ENCODE peak calls at places on chromosome 19, in eight cellular contexts. W, O, M, R, U, L, N and K are unnamed samples.

GRCh38 chr19:23052349-23052748 is 49.4 kb upstream of the ZNF728 start:
- DNase-seq in W (no peak), O (peak), M (no peak), R (no peak), U (no peak), L (no peak), N (no peak), K (no peak)

GRCh38 chr19:12825259-12826131 is 8.9 kb downstream of the RTBDN start:
- DNase-seq in W (peak), O (peak), M (no peak), R (peak), U (no peak), L (peak), N (no peak), K (peak)

GRCh38 chr19:54364775-54365257 is at the start of gene LAIR1:
- DNase-seq in W (no peak), O (no peak), M (peak), R (no peak), U (peak), L (no peak), N (no peak), K (no peak)

GRCh38 chr19:39413903-39414608 is 1.6 kb downstream of the PLEKHG2 start:
- DNase-seq in W (no peak), O (peak), M (no peak), R (peak), U (no peak), L (peak), N (no peak), K (peak)

GRCh38 chr19:6801397-6802086 is 29.0 kb downstream of the VAV1 start:
- DNase-seq in W (peak), O (peak), M (peak), R (peak), U (peak), L (no peak), N (peak), K (no peak)

GRCh38 chr19:7925171-7925837 is 631 bp downstream of the CTXN1 start:
- DNase-seq in W (peak), O (peak), M (peak), R (peak), U (peak), L (peak), N (peak), K (peak)

GRCh38 chr19:5271145-5271544 is 69.5 kb downstream of the PTPRS start:
- DNase-seq in W (peak), O (peak), M (no peak), R (peak), U (no peak), L (no peak), N (no peak), K (no peak)

GRCh38 chr19:8915997-8916396 is 83.8 kb downstream of the MBD3L1 start:
- DNase-seq in W (no peak), O (no peak), M (no peak), R (no peak), U (no peak), L (no peak), N (no peak), K (no peak)

GRCh38 chr19:12834976-12835757 is 788 bp upstream of the RTBDN start:
- DNase-seq in W (peak), O (peak), M (peak), R (peak), U (no peak), L (peak), N (peak), K (peak)

GRCh38 chr19:28466107-28467045 is 746.6 kb downstream of the UQCRFS1 start:
- DNase-seq in W (peak), O (peak), M (peak), R (peak), U (peak), L (peak), N (no peak), K (peak)

GRCh38 chr19:5492281-5492812 is 37.1 kb downstream of the ZNRF4 start:
- DNase-seq in W (no peak), O (no peak), M (no peak), R (no peak), U (no peak), L (no peak), N (no peak), K (no peak)

GRCh38 chr19:37413243-37414084 is 42.6 kb downstream of the ZNF527 start:
- DNase-seq in W (no peak), O (no peak), M (no peak), R (no peak), U (no peak), L (no peak), N (no peak), K (no peak)

GRCh38 chr19:8680676-8681344 is 17.8 kb downstream of the ACTL9 start:
- DNase-seq in W (no peak), O (no peak), M (no peak), R (no peak), U (no peak), L (no peak), N (no peak), K (no peak)

GRCh38 chr19:41872775-41873647 is 4.1 kb upstream of the CD79A start:
- DNase-seq in W (peak), O (peak), M (peak), R (peak), U (peak), L (peak), N (peak), K (peak)

GRCh38 chr19:12676384-12676792 is 5.3 kb downstream of the DHPS start:
- DNase-seq in W (peak), O (peak), M (peak), R (peak), U (peak), L (peak), N (peak), K (peak)

GRCh38 chr19:54478677-54479266 is 5.7 kb upstream of the CDC42EP5 start:
- DNase-seq in W (peak), O (peak), M (peak), R (peak), U (peak), L (peak), N (peak), K (peak)

GRCh38 chr19:38618590-38619360 is at the start of gene EIF3K:
- DNase-seq in W (peak), O (peak), M (peak), R (peak), U (peak), L (peak), N (peak), K (peak)

GRCh38 chr19:32631381-32631780 is 43.6 kb downstream of the ANKRD27 start:
- DNase-seq in W (no peak), O (no peak), M (no peak), R (no peak), U (no peak), L (no peak), N (no peak), K (peak)

GRCh38 chr19:39705578-39706188 is 1.4 kb downstream of the LGALS14 start:
- DNase-seq in W (no peak), O (no peak), M (no peak), R (no peak), U (no peak), L (no peak), N (no peak), K (no peak)

GRCh38 chr19:47023448-47023794 is 3.8 kb downstream of the NPAS1 start:
- DNase-seq in W (no peak), O (peak), M (no peak), R (no peak), U (no peak), L (peak), N (no peak), K (no peak)

GRCh38 chr19:956747-957451 is 27.2 kb upstream of the WDR18 start:
- DNase-seq in W (no peak), O (peak), M (no peak), R (peak), U (no peak), L (peak), N (peak), K (peak)

GRCh38 chr19:34731019-34731829 is 2.8 kb upstream of the ZNF181 start:
- DNase-seq in W (no peak), O (no peak), M (no peak), R (no peak), U (no peak), L (no peak), N (no peak), K (no peak)

GRCh38 chr19:41746593-41747227 is 8.6 kb upstream of the CEACAM6 start:
- DNase-seq in W (peak), O (peak), M (peak), R (peak), U (peak), L (peak), N (peak), K (peak)

GRCh38 chr19:46392252-46392801 is 21.0 kb downstream of the CCDC8 start:
- DNase-seq in W (no peak), O (no peak), M (no peak), R (peak), U (no peak), L (peak), N (no peak), K (no peak)

GRCh38 chr19:8361921-8362793 is 1.8 kb upstream of the ANGPTL4 start:
- DNase-seq in W (peak), O (no peak), M (no peak), R (peak), U (peak), L (peak), N (peak), K (no peak)

GRCh38 chr19:46482645-46483044 is 11.3 kb upstream of the PNMA8A start:
- DNase-seq in W (no peak), O (no peak), M (no peak), R (peak), U (no peak), L (no peak), N (no peak), K (no peak)

GRCh38 chr19:55166530-55167268 is at the start of gene DNAAF3:
- DNase-seq in W (peak), O (peak), M (peak), R (peak), U (peak), L (peak), N (peak), K (peak)

GRCh38 chr19:17352608-17353280 is 15.4 kb downstream of the GTPBP3 start:
- DNase-seq in W (no peak), O (no peak), M (no peak), R (no peak), U (no peak), L (no peak), N (no peak), K (no peak)

DNA sequence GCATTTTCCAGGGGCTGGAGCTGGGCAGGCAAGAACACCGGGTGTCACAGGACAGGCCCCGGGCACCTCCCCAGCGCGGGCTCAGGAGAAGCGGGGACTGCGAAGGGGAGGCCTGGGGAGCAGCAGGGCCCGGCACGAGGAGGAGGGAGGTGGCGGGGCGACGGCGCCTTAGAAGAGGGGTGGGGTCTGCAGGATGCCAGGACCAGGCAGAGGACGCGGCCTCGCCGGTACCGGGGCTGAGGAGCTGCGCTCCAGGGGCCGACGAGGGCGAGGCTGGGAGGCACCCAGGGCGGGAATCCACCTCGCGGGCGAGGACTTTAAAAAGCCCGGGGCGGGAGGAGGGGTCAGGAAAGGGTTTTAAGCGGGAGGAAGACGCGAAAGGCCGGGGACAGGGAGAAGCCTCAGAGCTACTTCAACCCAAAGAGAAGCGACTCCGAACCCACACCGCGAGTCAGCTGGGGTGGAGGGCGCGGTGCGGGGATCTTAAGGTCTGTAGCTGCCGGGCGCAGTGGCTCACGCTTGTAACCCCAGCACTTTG is 665 bp downstream of the ZNF347 start:
- DNase-seq in W (peak), O (peak), M (peak), R (peak), U (no peak), L (peak), N (no peak), K (peak)
- TF ChIP-seq EZH2phosphoT487 in W (no peak), O (no peak), M (no peak), R (no peak), U (no peak), L (no peak), N (no peak), K (no peak)

GRCh38 chr19:15937771-15938170 is 3.4 kb upstream of the CYP4F11 start:
- DNase-seq in W (no peak), O (no peak), M (no peak), R (no peak), U (no peak), L (no peak), N (no peak), K (no peak)

GRCh38 chr19:15936173-15936572 is 1.8 kb upstream of the CYP4F11 start:
- DNase-seq in W (no peak), O (no peak), M (no peak), R (no peak), U (no peak), L (no peak), N (no peak), K (no peak)

GRCh38 chr19:15936950-15937349 is 2.6 kb upstream of the CYP4F11 start:
- DNase-seq in W (no peak), O (no peak), M (no peak), R (no peak), U (no peak), L (no peak), N (no peak), K (no peak)

GRCh38 chr19:15935167-15935702 is 906 bp upstream of the CYP4F11 start:
- DNase-seq in W (peak), O (no peak), M (no peak), R (no peak), U (no peak), L (no peak), N (peak), K (no peak)

GRCh38 chr19:15934332-15935078 is at the start of gene CYP4F11:
- DNase-seq in W (peak), O (no peak), M (peak), R (no peak), U (no peak), L (no peak), N (peak), K (no peak)
- H3K27ac ChIP-seq in W (no peak), O (no peak), M (no peak), R (no peak), U (no peak), L (no peak), N (peak), K (no peak)

DNA sequence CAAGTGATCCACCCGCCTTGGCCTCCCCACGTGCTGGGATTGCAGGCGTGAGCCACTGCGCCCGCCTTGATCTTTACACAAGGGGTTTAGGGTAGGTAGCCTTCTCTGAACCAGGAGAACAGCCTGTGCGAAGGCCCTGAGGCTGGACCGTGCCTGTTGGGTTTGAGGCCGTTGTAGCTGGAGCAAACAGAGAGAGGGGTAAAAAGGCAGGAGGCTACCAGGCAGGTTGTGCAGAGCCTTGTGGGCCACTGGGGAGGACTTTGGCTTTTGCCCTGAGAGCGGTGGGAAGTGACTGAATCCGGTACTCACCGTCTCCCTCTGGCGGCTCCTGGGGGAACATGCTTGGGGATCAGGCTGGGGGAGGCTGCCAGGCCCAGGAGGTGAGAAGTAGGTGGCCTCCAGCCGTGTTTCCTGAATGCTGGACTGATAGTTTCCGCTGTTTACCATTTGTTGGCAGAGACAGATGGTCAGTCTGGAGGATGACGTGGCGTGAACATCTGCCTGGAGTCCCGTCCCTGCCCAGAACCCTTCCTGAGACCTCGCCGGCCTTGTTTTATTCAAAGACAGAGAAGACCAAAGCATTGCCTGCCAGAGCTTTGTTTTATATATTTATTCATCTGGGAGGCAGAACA is 24.6 kb downstream of the SPC24 start:
- DNase-seq in W (peak), O (peak), M (peak), R (peak), U (peak), L (peak), N (peak), K (peak)
- TF ChIP-seq EZH2phosphoT487 in W (no peak), O (no peak), M (no peak), R (no peak), U (no peak), L (no peak), N (no peak), K (no peak)

DNA sequence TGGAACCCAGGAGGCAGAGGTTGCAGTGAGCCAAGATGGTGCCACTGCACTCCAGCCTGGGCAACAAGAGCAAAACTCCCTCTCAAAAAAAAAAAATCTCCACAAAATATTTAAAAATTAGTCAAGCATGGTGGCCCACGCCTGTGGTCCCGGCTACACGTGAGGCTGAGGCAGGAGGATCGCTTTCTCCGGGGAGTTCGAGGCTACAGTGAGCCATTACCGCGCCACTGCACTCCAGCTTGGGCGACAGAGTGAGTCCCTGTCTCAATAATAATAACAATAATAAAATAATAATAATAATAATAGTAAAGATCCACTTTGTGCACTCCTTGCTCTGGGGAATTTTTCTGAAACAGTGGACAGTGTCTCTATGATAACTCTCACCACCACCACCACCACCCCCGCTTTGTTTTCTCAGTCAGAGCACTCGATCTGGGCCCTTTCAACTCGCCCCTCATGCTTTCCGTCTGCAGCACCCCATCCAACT is 8.7 kb downstream of the NAPSA start:
- DNase-seq in W (no peak), O (no peak), M (no peak), R (no peak), U (peak), L (no peak), N (no peak), K (no peak)
- H3K27ac ChIP-seq in W (no peak), O (no peak), M (no peak), R (no peak), U (no peak), L (no peak), N (no peak), K (no peak)

DNA sequence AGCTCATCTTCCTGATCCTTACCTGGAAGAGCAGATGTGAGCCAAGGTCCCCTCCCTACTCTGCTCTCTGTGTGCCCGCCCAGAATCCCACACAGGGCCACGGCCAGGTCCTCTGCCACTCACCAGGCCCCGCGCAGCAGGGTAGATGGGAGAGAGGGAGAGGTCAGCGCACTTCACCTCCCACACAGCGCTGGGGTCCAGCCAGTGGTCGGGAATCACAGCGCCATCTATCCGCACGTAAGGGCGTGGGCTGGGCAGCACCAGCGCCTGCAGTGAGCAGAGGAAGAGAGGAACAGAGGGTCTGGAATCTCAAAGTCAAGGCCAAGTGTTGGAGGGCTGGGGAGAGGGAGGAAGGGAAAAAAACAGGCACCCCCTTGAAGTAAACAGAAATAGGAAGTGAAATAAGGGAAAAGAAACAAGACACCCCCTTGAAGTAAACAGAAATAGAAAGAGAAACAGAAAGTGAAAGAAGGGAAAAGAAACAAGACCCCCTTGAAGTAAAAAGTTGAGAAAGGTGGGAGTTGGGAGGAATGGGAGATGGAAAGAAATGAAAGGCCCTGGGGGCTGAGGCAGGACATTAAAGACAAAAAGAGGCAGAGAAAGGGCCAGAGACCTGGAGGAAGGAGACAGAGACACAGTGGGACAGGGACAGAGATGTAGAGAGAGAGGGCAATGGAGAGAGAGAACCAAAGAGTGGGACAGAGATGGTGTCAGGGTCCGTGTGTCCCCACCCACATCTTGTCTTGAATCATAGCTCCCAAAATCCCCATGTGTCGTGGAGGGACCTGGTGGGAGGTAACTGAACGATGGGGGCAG is 7.1 kb upstream of the PLA2G4C start:
- DNase-seq in W (no peak), O (peak), M (no peak), R (no peak), U (no peak), L (no peak), N (no peak), K (no peak)
- TF ChIP-seq EZH2phosphoT487 in W (no peak), O (no peak), M (no peak), R (no peak), U (no peak), L (no peak), N (no peak), K (no peak)

DNA sequence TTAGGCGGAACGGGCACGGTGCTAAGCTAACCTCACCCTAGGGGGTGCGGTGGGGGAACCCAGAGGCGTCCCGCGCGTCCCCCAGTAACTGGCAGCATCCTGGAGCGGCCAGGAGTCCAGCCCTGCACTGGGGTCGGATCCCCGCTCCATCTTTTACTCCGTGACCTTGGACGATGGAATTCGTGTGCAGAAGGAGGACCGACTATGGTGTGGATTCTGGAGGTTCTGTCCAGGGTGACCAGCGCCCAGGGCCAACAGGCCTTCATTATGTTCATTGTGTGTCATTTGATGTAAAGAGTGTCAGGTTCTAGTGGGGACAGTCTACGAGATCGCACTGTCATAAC is 650 bp downstream of the SPPL2B start:
- DNase-seq in W (no peak), O (no peak), M (no peak), R (peak), U (no peak), L (no peak), N (no peak), K (no peak)
- H3K27ac ChIP-seq in W (peak), O (no peak), M (peak), R (peak), U (peak), L (peak), N (peak), K (no peak)